ENCODE peak calls at places on chromosomes 16 and 17, in eight cellular contexts. One of them, this sample, is unnamed.
A peak's percentile ranks its signal among the peaks of the same experiment; 100 is the strongest.

GRCh38 chr16:81650982-81651562 is 128.0 kb upstream of the PLCG2 start:
- DNase-seq in fibroblast of lung: peak; percentile 54
- DNase-seq in NB4: no peak
- DNase-seq in EL: no peak
- DNase-seq in epithelial cell of esophagus: no peak
- DNase-seq in natural killer cell: no peak
- DNase-seq in GF-D8: no peak
- DNase-seq in colonic mucosa: peak; percentile 56
- DNase-seq in this sample: no peak

GRCh38 chr16:88772871-88773811 is 11.9 kb downstream of the PIEZO1 start:
- DNase-seq in fibroblast of lung: peak; percentile 95
- DNase-seq in NB4: no peak
- DNase-seq in EL: peak; percentile 96
- DNase-seq in epithelial cell of esophagus: peak; percentile 60
- DNase-seq in natural killer cell: no peak
- DNase-seq in GF-D8: peak; percentile 6
- DNase-seq in colonic mucosa: no peak
- DNase-seq in this sample: no peak

GRCh38 chr17:65489413-65490170 is 71.9 kb downstream of the AXIN2 start:
- DNase-seq in fibroblast of lung: no peak
- DNase-seq in NB4: no peak
- DNase-seq in EL: no peak
- DNase-seq in epithelial cell of esophagus: no peak
- DNase-seq in natural killer cell: no peak
- DNase-seq in GF-D8: no peak
- DNase-seq in colonic mucosa: no peak
- DNase-seq in this sample: no peak

GRCh38 chr16:4634768-4635167 is 10.1 kb downstream of the MGRN1 start:
- DNase-seq in fibroblast of lung: no peak
- DNase-seq in NB4: no peak
- DNase-seq in EL: no peak
- DNase-seq in epithelial cell of esophagus: no peak
- DNase-seq in natural killer cell: no peak
- DNase-seq in GF-D8: no peak
- DNase-seq in colonic mucosa: no peak
- DNase-seq in this sample: no peak

GRCh38 chr17:66357037-66357436 is 54.6 kb downstream of the PRKCA start:
- DNase-seq in fibroblast of lung: peak; percentile 49
- DNase-seq in NB4: peak; percentile 37
- DNase-seq in EL: peak; percentile 59
- DNase-seq in epithelial cell of esophagus: no peak
- DNase-seq in natural killer cell: no peak
- DNase-seq in GF-D8: no peak
- DNase-seq in colonic mucosa: no peak
- DNase-seq in this sample: no peak

GRCh38 chr17:43860077-43860725 is 13.2 kb downstream of the CD300LG start:
- DNase-seq in fibroblast of lung: no peak
- DNase-seq in NB4: no peak
- DNase-seq in EL: no peak
- DNase-seq in epithelial cell of esophagus: no peak
- DNase-seq in natural killer cell: no peak
- DNase-seq in GF-D8: no peak
- DNase-seq in colonic mucosa: no peak
- DNase-seq in this sample: no peak

GRCh38 chr17:42132941-42133340 is 10.3 kb downstream of the HSPB9 start:
- DNase-seq in fibroblast of lung: peak; percentile 90
- DNase-seq in NB4: peak; percentile 67
- DNase-seq in EL: peak; percentile 88
- DNase-seq in epithelial cell of esophagus: peak; percentile 61
- DNase-seq in natural killer cell: no peak
- DNase-seq in GF-D8: peak; percentile 61
- DNase-seq in colonic mucosa: peak; percentile 77
- DNase-seq in this sample: peak; percentile 88

GRCh38 chr17:80422981-80423380 is 8.0 kb downstream of the ENDOV start:
- DNase-seq in fibroblast of lung: no peak
- DNase-seq in NB4: no peak
- DNase-seq in EL: no peak
- DNase-seq in epithelial cell of esophagus: no peak
- DNase-seq in natural killer cell: no peak
- DNase-seq in GF-D8: no peak
- DNase-seq in colonic mucosa: no peak
- DNase-seq in this sample: no peak

GRCh38 chr16:48501516-48502377 is 108.2 kb downstream of the N4BP1 start:
- DNase-seq in fibroblast of lung: peak; percentile 40
- DNase-seq in NB4: no peak
- DNase-seq in EL: no peak
- DNase-seq in epithelial cell of esophagus: no peak
- DNase-seq in natural killer cell: no peak
- DNase-seq in GF-D8: no peak
- DNase-seq in colonic mucosa: no peak
- DNase-seq in this sample: no peak

GRCh38 chr17:80970044-80970761 is 21.4 kb upstream of the CHMP6 start:
- DNase-seq in fibroblast of lung: no peak
- DNase-seq in NB4: peak; percentile 50
- DNase-seq in EL: no peak
- DNase-seq in epithelial cell of esophagus: peak; percentile 28
- DNase-seq in natural killer cell: no peak
- DNase-seq in GF-D8: no peak
- DNase-seq in colonic mucosa: no peak
- DNase-seq in this sample: no peak

GRCh38 chr17:31820691-31821435 is 38.2 kb downstream of the COPRS start:
- DNase-seq in fibroblast of lung: peak; percentile 38
- DNase-seq in NB4: no peak
- DNase-seq in EL: peak; percentile 27
- DNase-seq in epithelial cell of esophagus: peak; percentile 24
- DNase-seq in natural killer cell: no peak
- DNase-seq in GF-D8: no peak
- DNase-seq in colonic mucosa: no peak
- DNase-seq in this sample: no peak

GRCh38 chr17:80984749-80985148 is 6.9 kb upstream of the CHMP6 start:
- DNase-seq in fibroblast of lung: peak; percentile 98
- DNase-seq in NB4: no peak
- DNase-seq in EL: peak; percentile 98
- DNase-seq in epithelial cell of esophagus: peak; percentile 61
- DNase-seq in natural killer cell: no peak
- DNase-seq in GF-D8: no peak
- DNase-seq in colonic mucosa: no peak
- DNase-seq in this sample: no peak